ENCODE peak calls at places on chromosomes 2 and 18, in six cellular contexts. One of them, this sample, is unnamed.

GRCh38 chr2:10180271-10180670 is 57.7 kb downstream of the RRM2 start:
- DNase-seq in heart right ventricle: no peak
- DNase-seq in esophagus squamous epithelium: no peak
- DNase-seq in effector memory CD4-positive, alpha-beta T cell: no peak
- DNase-seq in mesendoderm: no peak
- DNase-seq in aorta: no peak
- DNase-seq in this sample: no peak

GRCh38 chr2:210224660-210225460 is at the start of gene ACADL:
- DNase-seq in aorta: peak; percentile 82
- DNase-seq in heart right ventricle: peak; percentile 7
- DNase-seq in mesendoderm: peak; percentile 72
- DNase-seq in effector memory CD4-positive, alpha-beta T cell: no peak
- DNase-seq in esophagus squamous epithelium: no peak
- DNase-seq in this sample: no peak

GRCh38 chr2:125696573-125696972 is 959.4 kb upstream of the GYPC start:
- DNase-seq in heart right ventricle: no peak
- DNase-seq in aorta: no peak
- DNase-seq in mesendoderm: no peak
- DNase-seq in effector memory CD4-positive, alpha-beta T cell: no peak
- DNase-seq in esophagus squamous epithelium: no peak
- DNase-seq in this sample: no peak

GRCh38 chr2:41207578-41207977 is 755.7 kb upstream of the SLC8A1 start:
- DNase-seq in effector memory CD4-positive, alpha-beta T cell: no peak
- DNase-seq in mesendoderm: no peak
- DNase-seq in esophagus squamous epithelium: no peak
- DNase-seq in aorta: no peak
- DNase-seq in heart right ventricle: no peak
- DNase-seq in this sample: no peak

GRCh38 chr2:26039603-26040367 is 5.9 kb downstream of the RAB10 start:
- DNase-seq in mesendoderm: no peak
- DNase-seq in effector memory CD4-positive, alpha-beta T cell: no peak
- DNase-seq in heart right ventricle: no peak
- DNase-seq in aorta: no peak
- DNase-seq in esophagus squamous epithelium: no peak
- DNase-seq in this sample: no peak

GRCh38 chr2:10813085-10813748 is 632 bp upstream of the PDIA6 start:
- DNase-seq in mesendoderm: no peak
- DNase-seq in esophagus squamous epithelium: no peak
- DNase-seq in effector memory CD4-positive, alpha-beta T cell: no peak
- DNase-seq in aorta: no peak
- DNase-seq in heart right ventricle: no peak
- DNase-seq in this sample: no peak

GRCh38 chr2:8539743-8540551 is 141.9 kb upstream of the ID2 start:
- DNase-seq in effector memory CD4-positive, alpha-beta T cell: no peak
- DNase-seq in esophagus squamous epithelium: no peak
- DNase-seq in heart right ventricle: peak; percentile 44
- DNase-seq in aorta: peak; percentile 75
- DNase-seq in mesendoderm: peak; percentile 80
- DNase-seq in this sample: peak; percentile 28

GRCh38 chr2:30780776-30781330 is 26.4 kb downstream of the CAPN13 start:
- DNase-seq in mesendoderm: no peak
- DNase-seq in heart right ventricle: no peak
- DNase-seq in esophagus squamous epithelium: no peak
- DNase-seq in effector memory CD4-positive, alpha-beta T cell: no peak
- DNase-seq in aorta: no peak
- DNase-seq in this sample: no peak

GRCh38 chr2:101832114-101832513 is 134.6 kb downstream of the MAP4K4 start:
- DNase-seq in mesendoderm: no peak
- DNase-seq in esophagus squamous epithelium: no peak
- DNase-seq in effector memory CD4-positive, alpha-beta T cell: no peak
- DNase-seq in aorta: no peak
- DNase-seq in heart right ventricle: no peak
- DNase-seq in this sample: no peak

GRCh38 chr2:182372661-182373060 is 54.2 kb downstream of the PDE1A start:
- DNase-seq in heart right ventricle: peak; percentile 39
- DNase-seq in effector memory CD4-positive, alpha-beta T cell: no peak
- DNase-seq in esophagus squamous epithelium: no peak
- DNase-seq in aorta: peak; percentile 51
- DNase-seq in mesendoderm: peak; percentile 40
- DNase-seq in this sample: no peak

GRCh38 chr2:64751286-64752260 is 97.9 kb upstream of the SERTAD2 start:
- DNase-seq in heart right ventricle: no peak
- DNase-seq in mesendoderm: peak; percentile 46
- DNase-seq in aorta: peak; percentile 100
- DNase-seq in esophagus squamous epithelium: no peak
- DNase-seq in effector memory CD4-positive, alpha-beta T cell: peak; percentile 96
- DNase-seq in this sample: peak; percentile 50

GRCh38 chr2:120134263-120134662 is 88.9 kb downstream of the TMEM185B start:
- DNase-seq in mesendoderm: peak; percentile 85
- DNase-seq in effector memory CD4-positive, alpha-beta T cell: no peak
- DNase-seq in esophagus squamous epithelium: no peak
- DNase-seq in aorta: no peak
- DNase-seq in heart right ventricle: no peak
- DNase-seq in this sample: no peak

GRCh38 chr2:10361220-10361588 is 58.5 kb downstream of the HPCAL1 start:
- DNase-seq in heart right ventricle: no peak
- DNase-seq in aorta: no peak
- DNase-seq in mesendoderm: no peak
- DNase-seq in esophagus squamous epithelium: no peak
- DNase-seq in effector memory CD4-positive, alpha-beta T cell: no peak
- DNase-seq in this sample: no peak

GRCh38 chr18:70322928-70323327 is 34.1 kb downstream of the SOCS6 start:
- DNase-seq in aorta: no peak
- DNase-seq in effector memory CD4-positive, alpha-beta T cell: no peak
- DNase-seq in heart right ventricle: no peak
- DNase-seq in esophagus squamous epithelium: no peak
- DNase-seq in mesendoderm: no peak
- DNase-seq in this sample: no peak

GRCh38 chr2:85662899-85663683 is 4.9 kb downstream of the SFTPB start:
- DNase-seq in effector memory CD4-positive, alpha-beta T cell: no peak
- DNase-seq in mesendoderm: peak; percentile 89
- DNase-seq in aorta: peak; percentile 66
- DNase-seq in esophagus squamous epithelium: no peak
- DNase-seq in heart right ventricle: peak; percentile 60
- DNase-seq in this sample: no peak

GRCh38 chr2:169091761-169092523 is 22.6 kb downstream of the DHRS9 start:
- DNase-seq in esophagus squamous epithelium: no peak
- DNase-seq in heart right ventricle: no peak
- DNase-seq in effector memory CD4-positive, alpha-beta T cell: no peak
- DNase-seq in mesendoderm: no peak
- DNase-seq in aorta: no peak
- DNase-seq in this sample: no peak

GRCh38 chr2:101998556-101999121 is 6.9 kb downstream of the IL1R2 start:
- DNase-seq in esophagus squamous epithelium: no peak
- DNase-seq in aorta: no peak
- DNase-seq in heart right ventricle: no peak
- DNase-seq in mesendoderm: no peak
- DNase-seq in effector memory CD4-positive, alpha-beta T cell: no peak
- DNase-seq in this sample: no peak

GRCh38 chr2:98803747-98804650 is 73.1 kb upstream of the MGAT4A start:
- DNase-seq in effector memory CD4-positive, alpha-beta T cell: no peak
- DNase-seq in aorta: no peak
- DNase-seq in mesendoderm: no peak
- DNase-seq in heart right ventricle: no peak
- DNase-seq in esophagus squamous epithelium: no peak
- DNase-seq in this sample: no peak
- H3K27ac ChIP-seq in effector memory CD4-positive, alpha-beta T cell: no peak overlapping the region
- H3K27ac ChIP-seq in aorta: no peak overlapping the region
- H3K27ac ChIP-seq in mesendoderm: no peak overlapping the region
- H3K27ac ChIP-seq in heart right ventricle: no peak overlapping the region
- H3K27ac ChIP-seq in esophagus squamous epithelium: no peak overlapping the region
- H3K27ac ChIP-seq in this sample: no peak overlapping the region

DNA sequence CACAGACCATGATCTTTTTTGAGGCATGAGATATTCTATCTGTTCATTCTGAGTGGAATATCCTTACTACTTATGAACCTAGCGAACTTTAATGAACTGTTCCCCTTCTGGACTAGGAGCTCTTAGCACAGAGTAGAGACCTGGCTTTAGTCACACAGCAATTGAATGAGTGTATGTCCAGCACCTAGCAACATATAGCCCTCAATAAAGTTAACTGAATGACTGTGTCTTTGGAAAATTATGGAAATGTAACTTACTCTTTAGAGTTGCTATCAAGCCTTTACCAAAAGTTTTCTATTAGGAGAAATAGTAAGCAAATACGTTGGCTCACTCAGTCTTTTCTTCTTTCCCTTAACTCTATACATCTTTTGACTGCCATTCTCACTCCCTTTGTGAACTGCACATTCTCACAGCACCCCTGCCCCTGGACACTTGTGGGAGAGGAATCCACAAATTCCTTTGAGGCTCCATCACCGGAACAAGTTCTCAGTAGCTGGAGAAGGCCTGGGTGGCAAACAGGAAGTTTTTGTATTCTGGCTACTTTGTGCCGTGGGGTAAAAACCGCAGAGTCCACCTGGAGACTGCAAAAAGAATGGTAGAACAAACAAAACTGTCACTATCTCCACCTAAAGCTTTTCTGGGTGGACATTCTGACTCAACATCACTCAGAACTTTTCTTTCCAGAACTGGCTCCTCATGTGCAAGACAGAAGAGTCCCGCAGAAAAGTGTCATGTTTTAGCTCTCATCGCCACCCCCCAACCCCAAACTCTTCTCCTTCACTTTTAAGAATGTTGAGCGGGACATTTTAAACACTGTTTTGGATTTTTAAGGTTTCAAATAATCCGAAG is 1.1 kb upstream of the UBE2E3 start:
- DNase-seq in mesendoderm: peak; percentile 64
- DNase-seq in heart right ventricle: no peak
- DNase-seq in aorta: no peak
- DNase-seq in esophagus squamous epithelium: no peak
- DNase-seq in effector memory CD4-positive, alpha-beta T cell: no peak
- DNase-seq in this sample: no peak
- H3K4me3 ChIP-seq in mesendoderm: no peak overlapping the region
- H3K4me3 ChIP-seq in heart right ventricle: peak overlapping the region; percentile 62
- H3K4me3 ChIP-seq in aorta: peak overlapping the region; percentile 100
- H3K4me3 ChIP-seq in esophagus squamous epithelium: peak overlapping the region; percentile 86
- H3K4me3 ChIP-seq in effector memory CD4-positive, alpha-beta T cell: peak overlapping the region; percentile 64
- H3K4me3 ChIP-seq in this sample: peak overlapping the region; percentile 52

GRCh38 chr2:56128235-56128634 is 55.6 kb upstream of the CCDC85A start:
- DNase-seq in heart right ventricle: no peak
- DNase-seq in esophagus squamous epithelium: no peak
- DNase-seq in effector memory CD4-positive, alpha-beta T cell: no peak
- DNase-seq in mesendoderm: no peak
- DNase-seq in aorta: no peak
- DNase-seq in this sample: no peak
- H3K27ac ChIP-seq in heart right ventricle: no peak overlapping the region
- H3K27ac ChIP-seq in esophagus squamous epithelium: no peak overlapping the region
- H3K27ac ChIP-seq in effector memory CD4-positive, alpha-beta T cell: no peak overlapping the region
- H3K27ac ChIP-seq in mesendoderm: no peak overlapping the region
- H3K27ac ChIP-seq in aorta: no peak overlapping the region
- H3K27ac ChIP-seq in this sample: no peak overlapping the region

DNA sequence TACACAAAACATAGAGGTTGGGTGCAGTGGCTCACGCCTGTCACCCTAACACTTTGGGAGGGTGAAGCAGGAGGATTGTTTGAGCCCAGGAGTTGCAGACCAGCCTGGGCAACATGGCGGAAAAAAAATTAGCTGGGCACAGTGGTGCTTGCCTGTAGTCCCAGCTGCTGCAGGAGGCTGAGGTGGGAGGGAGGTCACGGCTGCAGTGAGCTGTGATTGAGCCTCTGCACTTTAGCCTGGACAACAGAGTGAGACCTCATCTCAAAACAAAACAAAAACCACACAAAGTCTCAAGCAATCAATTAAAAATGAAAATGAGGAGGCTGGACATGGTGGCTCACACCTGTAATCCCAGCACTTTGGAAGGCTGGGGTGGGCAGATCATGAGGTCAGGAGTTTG is 4.9 kb downstream of the NOP58 start:
- DNase-seq in effector memory CD4-positive, alpha-beta T cell: no peak
- DNase-seq in aorta: no peak
- DNase-seq in heart right ventricle: no peak
- DNase-seq in esophagus squamous epithelium: no peak
- DNase-seq in mesendoderm: no peak
- DNase-seq in this sample: no peak
- H3K4me3 ChIP-seq in effector memory CD4-positive, alpha-beta T cell: no peak overlapping the region
- H3K4me3 ChIP-seq in aorta: no peak overlapping the region
- H3K4me3 ChIP-seq in heart right ventricle: no peak overlapping the region
- H3K4me3 ChIP-seq in esophagus squamous epithelium: no peak overlapping the region
- H3K4me3 ChIP-seq in mesendoderm: no peak overlapping the region
- H3K4me3 ChIP-seq in this sample: no peak overlapping the region

DNA sequence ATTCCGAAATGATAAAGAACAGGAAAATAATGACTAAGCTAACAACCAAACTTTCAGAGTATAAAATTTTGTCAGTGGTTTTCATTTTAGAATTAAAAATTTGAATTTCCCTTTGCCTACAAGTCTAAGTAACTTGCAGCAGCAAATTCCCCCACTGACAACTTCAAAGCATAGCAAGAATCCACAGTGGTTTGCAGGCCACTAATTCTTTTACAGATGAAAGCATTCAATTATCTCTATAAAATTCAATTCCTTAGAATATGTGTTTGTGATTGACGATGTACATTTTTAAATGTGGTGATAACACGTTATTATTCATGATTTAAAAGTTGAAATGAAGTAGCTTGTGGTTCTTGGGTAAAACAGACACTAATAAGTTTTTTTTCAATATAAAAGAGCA is 100.6 kb downstream of the SMAD2 start:
- DNase-seq in mesendoderm: no peak
- DNase-seq in esophagus squamous epithelium: no peak
- DNase-seq in aorta: no peak
- DNase-seq in effector memory CD4-positive, alpha-beta T cell: no peak
- DNase-seq in heart right ventricle: no peak
- DNase-seq in this sample: no peak
- H3K27ac ChIP-seq in mesendoderm: no peak overlapping the region
- H3K27ac ChIP-seq in esophagus squamous epithelium: no peak overlapping the region
- H3K27ac ChIP-seq in aorta: no peak overlapping the region
- H3K27ac ChIP-seq in effector memory CD4-positive, alpha-beta T cell: no peak overlapping the region
- H3K27ac ChIP-seq in heart right ventricle: no peak overlapping the region
- H3K27ac ChIP-seq in this sample: no peak overlapping the region